ENCODE peak calls at places on chromosomes 5 and 9, in eight cellular contexts. Y is IMR-90; F is fibroblast of lung; D is lung; R is cardiac muscle cell; U is effector memory CD4-positive, alpha-beta T cell; J is SK-N-SH; A is esophagus squamous epithelium. B is an unnamed sample.
A peak's percentile ranks its signal among the peaks of the same experiment; 100 is the strongest.

GRCh38 chr5:150469718-150470470 is 20.4 kb upstream of the RPS14 start:
- DNase-seq in Y (peak; percentile 98), F (peak; percentile 99), D (no peak), R (peak; percentile 95), U (no peak), J (no peak), A (no peak), B (peak; percentile 85)

GRCh38 chr9:106277931-106278330 is 583.6 kb downstream of the TMEM38B start:
- DNase-seq in Y (no peak), F (peak; percentile 72), D (no peak), R (peak; percentile 46), U (no peak), J (no peak), A (no peak), B (no peak)

GRCh38 chr5:103092676-103093075 is 27.3 kb downstream of the GIN1 start:
- DNase-seq in Y (no peak), F (no peak), D (no peak), R (peak; percentile 28), U (no peak), J (no peak), A (no peak), B (no peak)

GRCh38 chr5:169426674-169427250 is 125.8 kb upstream of the SLIT3 start:
- DNase-seq in Y (no peak), F (no peak), D (no peak), R (no peak), U (no peak), J (no peak), A (no peak), B (no peak)

GRCh38 chr5:9888517-9888916 is 258.4 kb upstream of the TAS2R1 start:
- DNase-seq in Y (peak; percentile 96), F (peak; percentile 87), D (no peak), R (peak; percentile 77), U (no peak), J (no peak), A (no peak), B (no peak)

GRCh38 chr5:76216748-76217147 is 133.6 kb downstream of the SV2C start:
- DNase-seq in Y (no peak), F (no peak), D (no peak), R (no peak), U (no peak), J (no peak), A (no peak), B (no peak)

GRCh38 chr9:14343948-14344547 is 30.1 kb upstream of the NFIB start:
- DNase-seq in Y (no peak), F (no peak), D (no peak), R (no peak), U (no peak), J (peak; percentile 38), A (no peak), B (no peak)

GRCh38 chr5:145797336-145797735 is 37.8 kb downstream of the PRELID2 start:
- DNase-seq in Y (peak; percentile 59), F (peak; percentile 47), D (no peak), R (peak; percentile 47), U (no peak), J (no peak), A (no peak), B (no peak)

GRCh38 chr5:41863871-41864486 is 6.2 kb downstream of the OXCT1 start:
- DNase-seq in Y (peak; percentile 51), F (peak; percentile 50), D (no peak), R (peak; percentile 6), U (no peak), J (no peak), A (no peak), B (no peak)

GRCh38 chr9:15416880-15417279 is 5.8 kb upstream of the SNAPC3 start:
- DNase-seq in Y (peak; percentile 65), F (peak; percentile 25), D (no peak), R (peak; percentile 69), U (no peak), J (peak; percentile 58), A (no peak), B (no peak)

GRCh38 chr5:107248065-107248695 is 422.6 kb downstream of the EFNA5 start:
- DNase-seq in Y (peak; percentile 29), F (peak; percentile 25), D (peak; percentile 70), R (peak; percentile 76), U (no peak), J (peak; percentile 40), A (no peak), B (no peak)

GRCh38 chr9:107313555-107314096 is 30.5 kb downstream of the RAD23B start:
- DNase-seq in Y (no peak), F (no peak), D (no peak), R (no peak), U (no peak), J (no peak), A (no peak), B (no peak)

GRCh38 chr9:117987945-117988344 is 283.7 kb downstream of the TLR4 start:
- DNase-seq in Y (no peak), F (no peak), D (no peak), R (no peak), U (no peak), J (no peak), A (no peak), B (no peak)
- H3K9me3 ChIP-seq in Y (peaks cover 10% of the 10 kb centered on the region), F (no peaks in the 10 kb centered on the region), D (no peaks in the 10 kb centered on the region), R (no peaks in the 10 kb centered on the region), U (no peaks in the 10 kb centered on the region), J (no peaks in the 10 kb centered on the region), A (no peaks in the 10 kb centered on the region), B (no peaks in the 10 kb centered on the region)

GRCh38 chr5:469752-470483 is 26.9 kb downstream of the EXOC3 start:
- DNase-seq in Y (no peak), F (no peak), D (no peak), R (no peak), U (no peak), J (no peak), A (no peak), B (peak; percentile 62)
- H3K4me3 ChIP-seq in Y (no peak overlapping the region), F (no peak overlapping the region), D (no peak overlapping the region), R (no peak overlapping the region), U (no peak overlapping the region), J (no peak overlapping the region), A (no peak overlapping the region), B (no peak overlapping the region)

GRCh38 chr9:22997923-22998322 is 551.3 kb downstream of the DMRTA1 start:
- DNase-seq in Y (no peak), F (no peak), D (no peak), R (no peak), U (no peak), J (no peak), A (no peak), B (no peak)
- H3K9me3 ChIP-seq in Y (peaks cover 4% of the 10 kb centered on the region), F (no peaks in the 10 kb centered on the region), D (no peaks in the 10 kb centered on the region), R (peaks cover 5% of the 10 kb centered on the region), U (no peaks in the 10 kb centered on the region), J (no peaks in the 10 kb centered on the region), A (peaks cover 23% of the 10 kb centered on the region), B (no peaks in the 10 kb centered on the region)

GRCh38 chr5:104652271-104652861 is 1089.8 kb upstream of the NUDT12 start:
- DNase-seq in Y (no peak), F (peak; percentile 7), D (no peak), R (no peak), U (no peak), J (no peak), A (no peak), B (no peak)

DNA sequence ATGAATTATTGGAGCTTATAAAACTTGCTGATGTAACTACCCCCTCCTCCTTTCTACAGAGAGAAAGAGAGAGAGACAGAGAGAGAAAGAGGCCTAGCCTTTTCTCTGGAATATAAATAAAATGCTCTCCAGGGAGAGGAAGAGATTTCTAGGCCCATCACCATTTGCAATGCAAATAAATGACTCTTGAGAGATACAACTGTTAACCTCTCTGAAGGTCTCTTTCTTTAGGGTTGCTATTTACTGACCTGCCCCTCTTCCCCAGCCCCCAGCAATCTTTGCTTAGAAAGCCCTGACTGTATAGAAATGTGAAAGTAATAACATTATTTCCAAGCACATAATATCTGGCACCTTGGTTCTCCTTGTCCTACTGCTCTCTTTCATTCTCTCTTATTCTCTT is 1087.7 kb upstream of the NUDT12 start:
- DNase-seq in Y (no peak), F (no peak), D (no peak), R (no peak), U (no peak), J (no peak), A (no peak), B (no peak)
- H3K4me3 ChIP-seq in Y (no peak overlapping the region), F (no peak overlapping the region), D (no peak overlapping the region), R (no peak overlapping the region), U (no peak overlapping the region), J (no peak overlapping the region), A (no peak overlapping the region), B (no peak overlapping the region)